ENCODE peak calls at places on chromosomes 6 and 20, in five cellular contexts. M is Karpas-422, D is fibroblast of lung, N is hepatocyte, C is PC-3. Y is an unnamed sample.

GRCh38 chr6:44049163-44049988 is 77.9 kb downstream of the MRPL14 start:
- DNase-seq in M (no peak), C (peak; percentile 88), N (no peak), D (peak; percentile 58), Y (peak; percentile 51)

GRCh38 chr6:101070044-101070608 is 189.0 kb upstream of the ASCC3 start:
- DNase-seq in N (no peak), D (no peak), M (no peak), C (no peak), Y (no peak)

GRCh38 chr20:39849171-39849570 is 839.9 kb downstream of the MAFB start:
- DNase-seq in D (no peak), M (no peak), C (no peak), N (no peak), Y (no peak)

GRCh38 chr6:20919677-20920385 is 385.6 kb downstream of the CDKAL1 start:
- DNase-seq in D (peak; percentile 18), C (peak; percentile 49), M (no peak), N (no peak), Y (peak; percentile 16)

GRCh38 chr20:32456869-32457421 is 98.8 kb downstream of the ASXL1 start:
- DNase-seq in M (peak; percentile 74), C (peak; percentile 55), N (peak; percentile 90), D (peak; percentile 42), Y (no peak)

GRCh38 chr6:11632795-11633511 is 95.4 kb downstream of the TMEM170B start:
- DNase-seq in N (peak; percentile 16), D (peak; percentile 90), C (peak; percentile 44), M (no peak), Y (peak; percentile 87)

GRCh38 chr6:144153260-144153659 is 2.9 kb downstream of the STX11 start:
- DNase-seq in N (no peak), M (no peak), D (no peak), C (no peak), Y (no peak)

GRCh38 chr6:113719545-113719944 is 137.6 kb upstream of the MARCKS start:
- DNase-seq in N (no peak), C (no peak), M (no peak), D (peak; percentile 64), Y (peak; percentile 62)

GRCh38 chr6:42411431-42411830 is 40.3 kb downstream of the TRERF1 start:
- DNase-seq in D (no peak), N (no peak), C (no peak), M (no peak), Y (no peak)

GRCh38 chr20:17875106-17875980 is 93.3 kb downstream of the SNX5 start:
- DNase-seq in C (peak; percentile 71), M (no peak), D (peak; percentile 83), N (peak; percentile 92), Y (peak; percentile 72)

GRCh38 chr20:44785768-44786167 is 24.6 kb downstream of the RIMS4 start:
- DNase-seq in C (peak; percentile 34), D (peak; percentile 1), N (no peak), M (no peak), Y (no peak)

GRCh38 chr6:118913161-118913560 is 19.2 kb downstream of the ASF1A start:
- DNase-seq in C (no peak), M (no peak), D (no peak), N (no peak), Y (no peak)

GRCh38 chr20:39214778-39215177 is 252.6 kb downstream of the DHX35 start:
- DNase-seq in M (no peak), D (no peak), N (no peak), C (no peak), Y (no peak)

GRCh38 chr6:25008707-25009106 is 72.9 kb upstream of the RIPOR2 start:
- DNase-seq in C (no peak), M (no peak), D (no peak), N (no peak), Y (no peak)

GRCh38 chr20:56323656-56324055 is 35.1 kb upstream of the FAM210B start:
- DNase-seq in C (no peak), M (no peak), D (no peak), N (no peak), Y (no peak)

GRCh38 chr20:45174434-45175364 is at the start of gene PI3:
- DNase-seq in N (peak; percentile 72), M (no peak), D (peak; percentile 5), C (peak; percentile 99), Y (peak; percentile 2)

GRCh38 chr6:136822051-136822378 is 377 bp upstream of the PEX7 start:
- DNase-seq in C (peak; percentile 1), N (peak; percentile 23), D (peak; percentile 80), M (peak; percentile 72), Y (peak; percentile 74)

GRCh38 chr20:20440473-20440872 is 72.6 kb downstream of the INSM1 start:
- DNase-seq in C (no peak), M (no peak), N (no peak), D (no peak), Y (no peak)

GRCh38 chr6:27890351-27891299 is 21.6 kb downstream of the OR2B2 start:
- DNase-seq in N (peak; percentile 86), M (peak; percentile 96), C (no peak), D (peak; percentile 96), Y (peak; percentile 95)

GRCh38 chr20:25259358-25259757 is 11.5 kb downstream of the PYGB start:
- DNase-seq in M (no peak), D (no peak), C (no peak), N (no peak), Y (no peak)

GRCh38 chr20:17504898-17505663 is 26.1 kb downstream of the BFSP1 start:
- DNase-seq in M (peak; percentile 83), D (peak; percentile 52), N (peak; percentile 74), C (peak; percentile 84), Y (peak; percentile 25)

GRCh38 chr20:48754269-48754668 is 73.5 kb downstream of the PREX1 start:
- DNase-seq in D (no peak), C (no peak), M (peak; percentile 58), N (no peak), Y (no peak)
- H3K79me2 ChIP-seq in D (no peaks in the 10 kb centered on the region), C (no peaks in the 10 kb centered on the region), M (no peaks in the 10 kb centered on the region), N (no peaks in the 10 kb centered on the region), Y (peaks cover 3% of the 10 kb centered on the region)

GRCh38 chr20:48944663-48945297 is 23.3 kb downstream of the ARFGEF2 start:
- DNase-seq in D (no peak), M (no peak), C (no peak), N (no peak), Y (no peak)
- H3K79me2 ChIP-seq in D (peaks cover 7% of the 10 kb centered on the region), M (peaks cover 61% of the 10 kb centered on the region), C (peaks cover 34% of the 10 kb centered on the region), N (peaks cover 88% of the 10 kb centered on the region), Y (peaks cover 27% of the 10 kb centered on the region)

DNA sequence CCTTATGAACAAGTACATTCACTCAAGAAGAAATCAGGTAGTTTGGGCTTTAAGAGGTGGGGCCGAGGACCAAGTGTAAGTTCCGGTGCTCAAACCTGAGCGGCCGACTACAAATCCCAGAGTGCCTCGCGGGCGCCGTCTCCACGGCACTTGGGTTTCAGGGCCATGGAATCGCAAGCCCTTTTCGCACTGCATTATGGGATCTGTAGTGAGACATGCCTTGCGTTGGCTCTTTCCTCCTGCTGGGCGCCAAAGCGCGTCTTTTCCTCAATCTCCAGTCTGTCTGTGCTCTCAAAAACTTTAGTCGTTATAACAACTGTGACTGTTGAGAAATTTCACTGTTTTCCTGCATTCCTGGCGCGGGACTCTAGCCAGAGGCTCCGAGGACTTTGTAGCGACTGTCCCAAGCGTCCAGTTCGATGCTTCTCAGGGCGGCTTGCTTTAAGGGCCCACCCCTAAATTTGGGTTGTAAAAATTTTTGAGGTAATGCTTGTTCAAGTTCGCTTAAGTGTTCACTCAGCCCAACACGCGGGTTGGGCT is 408 bp upstream of the FBXO9 start:
- DNase-seq in D (peak; percentile 97), M (peak; percentile 98), N (peak; percentile 98), C (peak; percentile 98), Y (peak; percentile 95)
- H3K79me2 ChIP-seq in D (peaks cover 34% of the 10 kb centered on the region), M (peaks cover 44% of the 10 kb centered on the region), N (peaks cover 53% of the 10 kb centered on the region), C (peaks cover 57% of the 10 kb centered on the region), Y (peaks cover 57% of the 10 kb centered on the region)

GRCh38 chr6:125027287-125027686 is 65.0 kb downstream of the RNF217 start:
- DNase-seq in D (no peak), M (no peak), C (no peak), N (no peak), Y (no peak)
- H3K79me2 ChIP-seq in D (no peaks in the 10 kb centered on the region), M (no peaks in the 10 kb centered on the region), C (no peaks in the 10 kb centered on the region), N (peaks cover 15% of the 10 kb centered on the region), Y (peaks cover 81% of the 10 kb centered on the region)

GRCh38 chr20:47370850-47371782 is 14.6 kb upstream of the ZMYND8 start:
- DNase-seq in N (no peak), C (peak; percentile 26), M (peak; percentile 27), D (peak; percentile 47), Y (no peak)

GRCh38 chr20:47365023-47365764 is 8.7 kb upstream of the ZMYND8 start:
- DNase-seq in C (no peak), N (no peak), D (no peak), M (peak; percentile 33), Y (no peak)

GRCh38 chr20:47373206-47373722 is 16.8 kb upstream of the ZMYND8 start:
- DNase-seq in M (peak; percentile 34), D (no peak), N (no peak), C (no peak), Y (no peak)

GRCh38 chr20:47368301-47368700 is 11.8 kb upstream of the ZMYND8 start:
- DNase-seq in N (no peak), D (no peak), C (no peak), M (peak; percentile 41), Y (no peak)

DNA sequence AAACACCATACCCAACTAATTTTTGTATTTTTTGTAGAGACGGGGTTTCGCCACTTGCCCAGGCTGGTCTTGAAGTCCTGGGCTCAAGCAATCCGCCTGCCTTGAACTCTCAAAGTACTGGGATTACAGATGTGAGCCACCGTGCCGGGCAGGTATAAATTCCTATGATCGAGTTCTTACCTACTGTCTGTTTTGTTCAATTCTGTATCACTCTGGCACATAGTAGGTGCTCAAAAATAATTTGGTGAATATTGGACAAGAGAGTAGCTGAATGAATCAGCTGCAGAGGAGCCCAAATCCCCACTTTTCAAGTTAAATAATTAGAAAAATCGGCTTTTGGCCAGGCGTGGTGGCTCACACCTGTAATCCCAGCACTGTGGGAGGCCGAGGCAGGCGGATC is 13.7 kb upstream of the ZMYND8 start:
- DNase-seq in C (no peak), N (no peak), M (no peak), D (no peak), Y (no peak)
- H3K79me2 ChIP-seq in C (no peaks in the 10 kb centered on the region), N (no peaks in the 10 kb centered on the region), M (no peaks in the 10 kb centered on the region), D (no peaks in the 10 kb centered on the region), Y (no peaks in the 10 kb centered on the region)

Y was measured in astrocyte.